ENCODE peak calls at places on chromosomes 13 and 19, in nine cellular contexts. One of them, this sample, is unnamed.
A peak's percentile ranks its signal among the peaks of the same experiment; 100 is the strongest.

GRCh38 chr19:31819837-31820236 is 470.6 kb upstream of the TSHZ3 start:
- DNase-seq in kidney: no peak
- DNase-seq in COR-L47: no peak
- DNase-seq in IMR-90: no peak
- DNase-seq in HS-27A: no peak
- DNase-seq in endothelial cell of umbilical vein: no peak
- DNase-seq in fibroblast of the conjunctiva: no peak
- DNase-seq in stimulated activated CD4-positive, alpha-beta T cell treated with anti-CD3 and anti-CD28 coated beads, Interleukin-1b, Interleukin-23, amount 100 ng/mL, for 48 hours: no peak
- DNase-seq in small intestine: no peak
- DNase-seq in this sample: no peak

GRCh38 chr13:44506251-44506650 is 69.9 kb downstream of the TSC22D1 start:
- DNase-seq in fibroblast of the conjunctiva: no peak
- DNase-seq in small intestine: no peak
- DNase-seq in HS-27A: no peak
- DNase-seq in IMR-90: no peak
- DNase-seq in endothelial cell of umbilical vein: no peak
- DNase-seq in stimulated activated CD4-positive, alpha-beta T cell treated with anti-CD3 and anti-CD28 coated beads, Interleukin-1b, Interleukin-23, amount 100 ng/mL, for 48 hours: no peak
- DNase-seq in kidney: no peak
- DNase-seq in COR-L47: no peak
- DNase-seq in this sample: no peak

GRCh38 chr13:99196466-99197256 is 4.0 kb upstream of the UBAC2 start:
- DNase-seq in fibroblast of the conjunctiva: no peak
- DNase-seq in HS-27A: no peak
- DNase-seq in endothelial cell of umbilical vein: peak; percentile 12
- DNase-seq in stimulated activated CD4-positive, alpha-beta T cell treated with anti-CD3 and anti-CD28 coated beads, Interleukin-1b, Interleukin-23, amount 100 ng/mL, for 48 hours: no peak
- DNase-seq in small intestine: peak; percentile 44
- DNase-seq in kidney: no peak
- DNase-seq in COR-L47: no peak
- DNase-seq in IMR-90: no peak
- DNase-seq in this sample: no peak

GRCh38 chr19:10549733-10550132 is 6.0 kb downstream of the ATG4D start:
- DNase-seq in COR-L47: no peak
- DNase-seq in small intestine: no peak
- DNase-seq in stimulated activated CD4-positive, alpha-beta T cell treated with anti-CD3 and anti-CD28 coated beads, Interleukin-1b, Interleukin-23, amount 100 ng/mL, for 48 hours: no peak
- DNase-seq in endothelial cell of umbilical vein: no peak
- DNase-seq in fibroblast of the conjunctiva: no peak
- DNase-seq in kidney: no peak
- DNase-seq in IMR-90: no peak
- DNase-seq in HS-27A: no peak
- DNase-seq in this sample: no peak

GRCh38 chr13:27201661-27202060 is 30.1 kb upstream of the USP12 start:
- DNase-seq in fibroblast of the conjunctiva: no peak
- DNase-seq in stimulated activated CD4-positive, alpha-beta T cell treated with anti-CD3 and anti-CD28 coated beads, Interleukin-1b, Interleukin-23, amount 100 ng/mL, for 48 hours: no peak
- DNase-seq in kidney: no peak
- DNase-seq in COR-L47: no peak
- DNase-seq in IMR-90: peak; percentile 16
- DNase-seq in small intestine: no peak
- DNase-seq in endothelial cell of umbilical vein: no peak
- DNase-seq in HS-27A: no peak
- DNase-seq in this sample: no peak

GRCh38 chr19:13012690-13013608 is 17.7 kb downstream of the NFIX start:
- DNase-seq in kidney: peak; percentile 91
- DNase-seq in COR-L47: no peak
- DNase-seq in fibroblast of the conjunctiva: no peak
- DNase-seq in HS-27A: no peak
- DNase-seq in stimulated activated CD4-positive, alpha-beta T cell treated with anti-CD3 and anti-CD28 coated beads, Interleukin-1b, Interleukin-23, amount 100 ng/mL, for 48 hours: peak; percentile 33
- DNase-seq in small intestine: peak; percentile 88
- DNase-seq in IMR-90: peak; percentile 63
- DNase-seq in endothelial cell of umbilical vein: peak; percentile 11
- DNase-seq in this sample: no peak

GRCh38 chr13:107035778-107036177 is 467.8 kb upstream of the ARGLU1 start:
- DNase-seq in HS-27A: no peak
- DNase-seq in endothelial cell of umbilical vein: no peak
- DNase-seq in COR-L47: no peak
- DNase-seq in fibroblast of the conjunctiva: peak; percentile 1
- DNase-seq in stimulated activated CD4-positive, alpha-beta T cell treated with anti-CD3 and anti-CD28 coated beads, Interleukin-1b, Interleukin-23, amount 100 ng/mL, for 48 hours: no peak
- DNase-seq in kidney: no peak
- DNase-seq in small intestine: no peak
- DNase-seq in IMR-90: peak; percentile 89
- DNase-seq in this sample: peak; percentile 15

GRCh38 chr13:99361197-99361596 is 54.0 kb upstream of the GPR183 start:
- DNase-seq in IMR-90: no peak
- DNase-seq in small intestine: no peak
- DNase-seq in endothelial cell of umbilical vein: peak; percentile 11
- DNase-seq in HS-27A: no peak
- DNase-seq in stimulated activated CD4-positive, alpha-beta T cell treated with anti-CD3 and anti-CD28 coated beads, Interleukin-1b, Interleukin-23, amount 100 ng/mL, for 48 hours: no peak
- DNase-seq in COR-L47: no peak
- DNase-seq in fibroblast of the conjunctiva: no peak
- DNase-seq in kidney: no peak
- DNase-seq in this sample: no peak

GRCh38 chr13:36543671-36544070 is 111.4 kb downstream of the CCNA1 start:
- DNase-seq in IMR-90: no peak
- DNase-seq in HS-27A: no peak
- DNase-seq in kidney: no peak
- DNase-seq in COR-L47: peak; percentile 75
- DNase-seq in fibroblast of the conjunctiva: no peak
- DNase-seq in small intestine: no peak
- DNase-seq in endothelial cell of umbilical vein: no peak
- DNase-seq in stimulated activated CD4-positive, alpha-beta T cell treated with anti-CD3 and anti-CD28 coated beads, Interleukin-1b, Interleukin-23, amount 100 ng/mL, for 48 hours: no peak
- DNase-seq in this sample: no peak

GRCh38 chr19:31838163-31838798 is 489.0 kb upstream of the TSHZ3 start:
- DNase-seq in stimulated activated CD4-positive, alpha-beta T cell treated with anti-CD3 and anti-CD28 coated beads, Interleukin-1b, Interleukin-23, amount 100 ng/mL, for 48 hours: no peak
- DNase-seq in COR-L47: no peak
- DNase-seq in kidney: no peak
- DNase-seq in fibroblast of the conjunctiva: no peak
- DNase-seq in HS-27A: no peak
- DNase-seq in endothelial cell of umbilical vein: no peak
- DNase-seq in IMR-90: no peak
- DNase-seq in small intestine: no peak
- DNase-seq in this sample: no peak

GRCh38 chr19:4013886-4014540 is 6.5 kb downstream of the PIAS4 start:
- DNase-seq in kidney: peak; percentile 46
- DNase-seq in stimulated activated CD4-positive, alpha-beta T cell treated with anti-CD3 and anti-CD28 coated beads, Interleukin-1b, Interleukin-23, amount 100 ng/mL, for 48 hours: no peak
- DNase-seq in small intestine: no peak
- DNase-seq in HS-27A: no peak
- DNase-seq in endothelial cell of umbilical vein: no peak
- DNase-seq in COR-L47: no peak
- DNase-seq in fibroblast of the conjunctiva: no peak
- DNase-seq in IMR-90: no peak
- DNase-seq in this sample: no peak

GRCh38 chr19:40623403-40624239 is 22.5 kb downstream of the LTBP4 start:
- DNase-seq in small intestine: peak; percentile 70
- DNase-seq in COR-L47: peak; percentile 86
- DNase-seq in HS-27A: no peak
- DNase-seq in fibroblast of the conjunctiva: no peak
- DNase-seq in IMR-90: peak; percentile 18
- DNase-seq in kidney: no peak
- DNase-seq in endothelial cell of umbilical vein: no peak
- DNase-seq in stimulated activated CD4-positive, alpha-beta T cell treated with anti-CD3 and anti-CD28 coated beads, Interleukin-1b, Interleukin-23, amount 100 ng/mL, for 48 hours: no peak
- DNase-seq in this sample: no peak

GRCh38 chr13:28089065-28089464 is 11.3 kb downstream of the FLT3 start:
- DNase-seq in COR-L47: no peak
- DNase-seq in endothelial cell of umbilical vein: no peak
- DNase-seq in small intestine: no peak
- DNase-seq in kidney: no peak
- DNase-seq in stimulated activated CD4-positive, alpha-beta T cell treated with anti-CD3 and anti-CD28 coated beads, Interleukin-1b, Interleukin-23, amount 100 ng/mL, for 48 hours: no peak
- DNase-seq in fibroblast of the conjunctiva: no peak
- DNase-seq in IMR-90: no peak
- DNase-seq in HS-27A: no peak
- DNase-seq in this sample: no peak

GRCh38 chr13:51292000-51292550 is 47.4 kb upstream of the SERPINE3 start:
- DNase-seq in stimulated activated CD4-positive, alpha-beta T cell treated with anti-CD3 and anti-CD28 coated beads, Interleukin-1b, Interleukin-23, amount 100 ng/mL, for 48 hours: no peak
- DNase-seq in endothelial cell of umbilical vein: no peak
- DNase-seq in COR-L47: no peak
- DNase-seq in HS-27A: no peak
- DNase-seq in IMR-90: peak; percentile 62
- DNase-seq in kidney: no peak
- DNase-seq in fibroblast of the conjunctiva: no peak
- DNase-seq in small intestine: no peak
- DNase-seq in this sample: no peak

GRCh38 chr13:81393686-81394085 is 1052.8 kb upstream of the SPRY2 start:
- DNase-seq in COR-L47: no peak
- DNase-seq in fibroblast of the conjunctiva: no peak
- DNase-seq in endothelial cell of umbilical vein: no peak
- DNase-seq in stimulated activated CD4-positive, alpha-beta T cell treated with anti-CD3 and anti-CD28 coated beads, Interleukin-1b, Interleukin-23, amount 100 ng/mL, for 48 hours: no peak
- DNase-seq in HS-27A: no peak
- DNase-seq in IMR-90: no peak
- DNase-seq in kidney: no peak
- DNase-seq in small intestine: peak; percentile 10
- DNase-seq in this sample: no peak

GRCh38 chr19:5153601-5154128 is 184.8 kb downstream of the KDM4B start:
- DNase-seq in COR-L47: no peak
- DNase-seq in IMR-90: no peak
- DNase-seq in small intestine: no peak
- DNase-seq in fibroblast of the conjunctiva: no peak
- DNase-seq in endothelial cell of umbilical vein: no peak
- DNase-seq in HS-27A: no peak
- DNase-seq in stimulated activated CD4-positive, alpha-beta T cell treated with anti-CD3 and anti-CD28 coated beads, Interleukin-1b, Interleukin-23, amount 100 ng/mL, for 48 hours: no peak
- DNase-seq in kidney: peak; percentile 62
- DNase-seq in this sample: no peak

GRCh38 chr13:106709509-106709908 is 141.6 kb upstream of the ARGLU1 start:
- DNase-seq in endothelial cell of umbilical vein: peak; percentile 58
- DNase-seq in stimulated activated CD4-positive, alpha-beta T cell treated with anti-CD3 and anti-CD28 coated beads, Interleukin-1b, Interleukin-23, amount 100 ng/mL, for 48 hours: no peak
- DNase-seq in IMR-90: no peak
- DNase-seq in fibroblast of the conjunctiva: peak; percentile 16
- DNase-seq in HS-27A: no peak
- DNase-seq in COR-L47: no peak
- DNase-seq in small intestine: no peak
- DNase-seq in kidney: no peak
- DNase-seq in this sample: no peak

GRCh38 chr19:51810228-51810627 is 15.3 kb downstream of the FPR3 start:
- DNase-seq in IMR-90: no peak
- DNase-seq in stimulated activated CD4-positive, alpha-beta T cell treated with anti-CD3 and anti-CD28 coated beads, Interleukin-1b, Interleukin-23, amount 100 ng/mL, for 48 hours: no peak
- DNase-seq in fibroblast of the conjunctiva: no peak
- DNase-seq in kidney: no peak
- DNase-seq in COR-L47: peak; percentile 28
- DNase-seq in endothelial cell of umbilical vein: no peak
- DNase-seq in HS-27A: no peak
- DNase-seq in small intestine: peak; percentile 3
- DNase-seq in this sample: no peak

GRCh38 chr19:40370997-40371801 is 18.8 kb downstream of the HIPK4 start:
- DNase-seq in small intestine: no peak
- DNase-seq in IMR-90: no peak
- DNase-seq in COR-L47: no peak
- DNase-seq in fibroblast of the conjunctiva: no peak
- DNase-seq in kidney: no peak
- DNase-seq in HS-27A: no peak
- DNase-seq in endothelial cell of umbilical vein: no peak
- DNase-seq in stimulated activated CD4-positive, alpha-beta T cell treated with anti-CD3 and anti-CD28 coated beads, Interleukin-1b, Interleukin-23, amount 100 ng/mL, for 48 hours: no peak
- DNase-seq in this sample: no peak

GRCh38 chr13:113839536-113840204 is 24.2 kb downstream of the GAS6 start:
- DNase-seq in HS-27A: no peak
- DNase-seq in COR-L47: no peak
- DNase-seq in kidney: peak; percentile 70
- DNase-seq in IMR-90: no peak
- DNase-seq in small intestine: peak; percentile 88
- DNase-seq in endothelial cell of umbilical vein: no peak
- DNase-seq in stimulated activated CD4-positive, alpha-beta T cell treated with anti-CD3 and anti-CD28 coated beads, Interleukin-1b, Interleukin-23, amount 100 ng/mL, for 48 hours: no peak
- DNase-seq in fibroblast of the conjunctiva: no peak
- DNase-seq in this sample: no peak

GRCh38 chr13:25988655-25989054 is 63.2 kb downstream of the SHISA2 start:
- DNase-seq in HS-27A: no peak
- DNase-seq in fibroblast of the conjunctiva: no peak
- DNase-seq in stimulated activated CD4-positive, alpha-beta T cell treated with anti-CD3 and anti-CD28 coated beads, Interleukin-1b, Interleukin-23, amount 100 ng/mL, for 48 hours: no peak
- DNase-seq in IMR-90: no peak
- DNase-seq in endothelial cell of umbilical vein: no peak
- DNase-seq in kidney: no peak
- DNase-seq in small intestine: peak; percentile 20
- DNase-seq in COR-L47: no peak
- DNase-seq in this sample: peak; percentile 21

GRCh38 chr19:15464394-15465385 is at the start of gene RASAL3:
- DNase-seq in small intestine: peak; percentile 47
- DNase-seq in IMR-90: no peak
- DNase-seq in stimulated activated CD4-positive, alpha-beta T cell treated with anti-CD3 and anti-CD28 coated beads, Interleukin-1b, Interleukin-23, amount 100 ng/mL, for 48 hours: peak; percentile 57
- DNase-seq in kidney: peak; percentile 72
- DNase-seq in HS-27A: no peak
- DNase-seq in fibroblast of the conjunctiva: no peak
- DNase-seq in endothelial cell of umbilical vein: no peak
- DNase-seq in COR-L47: no peak
- DNase-seq in this sample: no peak

GRCh38 chr13:26529441-26529840 is 28.0 kb upstream of the WASF3 start:
- DNase-seq in IMR-90: peak; percentile 74
- DNase-seq in endothelial cell of umbilical vein: peak; percentile 71
- DNase-seq in kidney: no peak
- DNase-seq in HS-27A: no peak
- DNase-seq in stimulated activated CD4-positive, alpha-beta T cell treated with anti-CD3 and anti-CD28 coated beads, Interleukin-1b, Interleukin-23, amount 100 ng/mL, for 48 hours: peak; percentile 20
- DNase-seq in small intestine: peak; percentile 9
- DNase-seq in fibroblast of the conjunctiva: no peak
- DNase-seq in COR-L47: no peak
- DNase-seq in this sample: peak; percentile 4

GRCh38 chr19:45244133-45244532 is 1.1 kb downstream of the EXOC3L2 start:
- DNase-seq in fibroblast of the conjunctiva: no peak
- DNase-seq in HS-27A: no peak
- DNase-seq in kidney: no peak
- DNase-seq in endothelial cell of umbilical vein: no peak
- DNase-seq in small intestine: no peak
- DNase-seq in IMR-90: no peak
- DNase-seq in COR-L47: no peak
- DNase-seq in stimulated activated CD4-positive, alpha-beta T cell treated with anti-CD3 and anti-CD28 coated beads, Interleukin-1b, Interleukin-23, amount 100 ng/mL, for 48 hours: no peak
- DNase-seq in this sample: no peak

GRCh38 chr13:38697628-38698333 is 10.9 kb downstream of the FREM2 start:
- DNase-seq in kidney: no peak
- DNase-seq in small intestine: no peak
- DNase-seq in HS-27A: no peak
- DNase-seq in endothelial cell of umbilical vein: no peak
- DNase-seq in fibroblast of the conjunctiva: no peak
- DNase-seq in IMR-90: no peak
- DNase-seq in stimulated activated CD4-positive, alpha-beta T cell treated with anti-CD3 and anti-CD28 coated beads, Interleukin-1b, Interleukin-23, amount 100 ng/mL, for 48 hours: no peak
- DNase-seq in COR-L47: peak; percentile 3
- DNase-seq in this sample: no peak

GRCh38 chr13:73428137-73428536 is 369.3 kb downstream of the KLF5 start:
- DNase-seq in endothelial cell of umbilical vein: no peak
- DNase-seq in HS-27A: no peak
- DNase-seq in stimulated activated CD4-positive, alpha-beta T cell treated with anti-CD3 and anti-CD28 coated beads, Interleukin-1b, Interleukin-23, amount 100 ng/mL, for 48 hours: no peak
- DNase-seq in small intestine: peak; percentile 91
- DNase-seq in kidney: no peak
- DNase-seq in COR-L47: no peak
- DNase-seq in fibroblast of the conjunctiva: peak; percentile 28
- DNase-seq in IMR-90: peak; percentile 76
- DNase-seq in this sample: peak; percentile 60

GRCh38 chr13:70723732-70724131 is 615.5 kb upstream of the KLHL1 start:
- DNase-seq in IMR-90: no peak
- DNase-seq in fibroblast of the conjunctiva: no peak
- DNase-seq in HS-27A: no peak
- DNase-seq in stimulated activated CD4-positive, alpha-beta T cell treated with anti-CD3 and anti-CD28 coated beads, Interleukin-1b, Interleukin-23, amount 100 ng/mL, for 48 hours: no peak
- DNase-seq in endothelial cell of umbilical vein: peak; percentile 62
- DNase-seq in small intestine: no peak
- DNase-seq in COR-L47: peak; percentile 5
- DNase-seq in kidney: no peak
- DNase-seq in this sample: peak; percentile 37

GRCh38 chr13:42007844-42008243 is 40.6 kb upstream of the DGKH start:
- DNase-seq in COR-L47: no peak
- DNase-seq in HS-27A: no peak
- DNase-seq in kidney: no peak
- DNase-seq in IMR-90: peak; percentile 79
- DNase-seq in stimulated activated CD4-positive, alpha-beta T cell treated with anti-CD3 and anti-CD28 coated beads, Interleukin-1b, Interleukin-23, amount 100 ng/mL, for 48 hours: no peak
- DNase-seq in endothelial cell of umbilical vein: no peak
- DNase-seq in small intestine: no peak
- DNase-seq in fibroblast of the conjunctiva: no peak
- DNase-seq in this sample: peak; percentile 11

GRCh38 chr19:56091751-56092546 is 29.1 kb downstream of the ZNF787 start:
- DNase-seq in kidney: no peak
- DNase-seq in IMR-90: no peak
- DNase-seq in COR-L47: no peak
- DNase-seq in fibroblast of the conjunctiva: no peak
- DNase-seq in endothelial cell of umbilical vein: no peak
- DNase-seq in HS-27A: no peak
- DNase-seq in small intestine: no peak
- DNase-seq in stimulated activated CD4-positive, alpha-beta T cell treated with anti-CD3 and anti-CD28 coated beads, Interleukin-1b, Interleukin-23, amount 100 ng/mL, for 48 hours: no peak
- DNase-seq in this sample: no peak

GRCh38 chr13:80305737-80306136 is 35.2 kb downstream of the SPRY2 start:
- DNase-seq in fibroblast of the conjunctiva: no peak
- DNase-seq in kidney: no peak
- DNase-seq in small intestine: no peak
- DNase-seq in HS-27A: no peak
- DNase-seq in stimulated activated CD4-positive, alpha-beta T cell treated with anti-CD3 and anti-CD28 coated beads, Interleukin-1b, Interleukin-23, amount 100 ng/mL, for 48 hours: no peak
- DNase-seq in COR-L47: no peak
- DNase-seq in endothelial cell of umbilical vein: no peak
- DNase-seq in IMR-90: no peak
- DNase-seq in this sample: no peak

GRCh38 chr13:50866817-50867640 is 23.5 kb upstream of the DLEU7 start:
- DNase-seq in endothelial cell of umbilical vein: no peak
- DNase-seq in kidney: no peak
- DNase-seq in HS-27A: no peak
- DNase-seq in COR-L47: no peak
- DNase-seq in fibroblast of the conjunctiva: no peak
- DNase-seq in stimulated activated CD4-positive, alpha-beta T cell treated with anti-CD3 and anti-CD28 coated beads, Interleukin-1b, Interleukin-23, amount 100 ng/mL, for 48 hours: no peak
- DNase-seq in IMR-90: no peak
- DNase-seq in small intestine: no peak
- DNase-seq in this sample: no peak